ENCODE peak calls at places on chromosomes 11 and 22, in six cellular contexts. W is osteoblast, Q is HCT116, H is ovary, M is substantia nigra, V is adrenal gland. E is an unnamed sample.

GRCh38 chr22:17829691-17830040 is 55.4 kb upstream of the BID start:
- DNase-seq in W (no peak), Q (no peak), H (no peak), M (no peak), V (no peak), E (no peak)

GRCh38 chr11:7512525-7513209 is 1.1 kb upstream of the PPFIBP2 start:
- DNase-seq in W (peak; percentile 91), Q (no peak), H (peak; percentile 73), M (peak; percentile 63), V (peak; percentile 49), E (peak; percentile 80)

GRCh38 chr11:79049627-79050238 is 391.1 kb downstream of the TENM4 start:
- DNase-seq in W (no peak), Q (no peak), H (no peak), M (no peak), V (no peak), E (no peak)

GRCh38 chr11:13970986-13971385 is 8.5 kb downstream of the SPON1 start:
- DNase-seq in W (no peak), Q (peak; percentile 24), H (no peak), M (no peak), V (no peak), E (peak; percentile 69)

GRCh38 chr11:74877132-74877531 is 71.8 kb downstream of the XRRA1 start:
- DNase-seq in W (no peak), Q (peak; percentile 15), H (no peak), M (no peak), V (no peak), E (no peak)

GRCh38 chr11:3823303-3823702 is 14.9 kb downstream of the PGAP2 start:
- DNase-seq in W (peak; percentile 94), Q (no peak), H (no peak), M (no peak), V (peak; percentile 56), E (no peak)

GRCh38 chr22:21972293-21972779 is 10.3 kb downstream of the TOP3B start:
- DNase-seq in W (peak; percentile 98), Q (no peak), H (no peak), M (no peak), V (no peak), E (peak; percentile 32)

GRCh38 chr11:125084057-125084416 is 20.9 kb downstream of the SLC37A2 start:
- DNase-seq in W (no peak), Q (no peak), H (no peak), M (no peak), V (peak; percentile 10), E (no peak)

GRCh38 chr22:17742528-17742902 is 31.8 kb downstream of the BID start:
- DNase-seq in W (peak; percentile 95), Q (peak; percentile 59), H (peak; percentile 65), M (peak; percentile 17), V (peak; percentile 63), E (peak; percentile 73)

GRCh38 chr22:31474743-31475142 is 14.9 kb downstream of the EIF4ENIF1 start:
- DNase-seq in W (peak; percentile 93), Q (no peak), H (no peak), M (no peak), V (no peak), E (no peak)

GRCh38 chr11:12835286-12835685 is 161.1 kb downstream of the TEAD1 start:
- DNase-seq in W (no peak), Q (no peak), H (no peak), M (no peak), V (no peak), E (no peak)

GRCh38 chr22:46997311-46997970 is 235.0 kb downstream of the TBC1D22A start:
- DNase-seq in W (peak; percentile 9), Q (no peak), H (no peak), M (no peak), V (no peak), E (no peak)

GRCh38 chr11:87397250-87397649 is 359.5 kb downstream of the TMEM135 start:
- DNase-seq in W (no peak), Q (no peak), H (no peak), M (no peak), V (no peak), E (no peak)

GRCh38 chr11:110455718-110456117 is 26.0 kb downstream of the FDX1 start:
- DNase-seq in W (no peak), Q (no peak), H (no peak), M (no peak), V (no peak), E (no peak)

GRCh38 chr11:2534131-2534956 is 89.5 kb downstream of the KCNQ1 start:
- DNase-seq in W (peak; percentile 82), Q (peak; percentile 53), H (no peak), M (no peak), V (peak; percentile 80), E (peak; percentile 7)

GRCh38 chr11:75288846-75289760 is 48.5 kb downstream of the TPBGL start:
- DNase-seq in W (peak; percentile 84), Q (no peak), H (no peak), M (no peak), V (no peak), E (no peak)

GRCh38 chr22:22357024-22357868 is 112.7 kb downstream of the VPREB1 start:
- DNase-seq in W (peak; percentile 84), Q (peak; percentile 77), H (peak; percentile 58), M (peak; percentile 64), V (peak; percentile 89), E (peak; percentile 89)

GRCh38 chr11:128903248-128904041 is 12.3 kb downstream of the KCNJ5 start:
- DNase-seq in W (no peak), Q (no peak), H (no peak), M (no peak), V (peak; percentile 46), E (peak; percentile 30)

GRCh38 chr11:112103446-112103845 is 16.8 kb downstream of the SDHD start:
- DNase-seq in W (peak; percentile 26), Q (no peak), H (no peak), M (no peak), V (no peak), E (no peak)

GRCh38 chr11:74677131-74677530 is 54.1 kb downstream of the CHRDL2 start:
- DNase-seq in W (no peak), Q (no peak), H (peak; percentile 9), M (no peak), V (no peak), E (no peak)

GRCh38 chr22:48740086-48740730 is 1087.5 kb downstream of the BRD1 start:
- DNase-seq in W (peak; percentile 78), Q (no peak), H (peak; percentile 4), M (no peak), V (peak; percentile 5), E (no peak)

GRCh38 chr11:23236846-23237550 is 376.7 kb upstream of the CCDC179 start:
- DNase-seq in W (no peak), Q (no peak), H (no peak), M (no peak), V (no peak), E (no peak)

GRCh38 chr11:68313574-68314202 is 1.3 kb downstream of the LRP5 start:
- DNase-seq in W (peak; percentile 76), Q (no peak), H (no peak), M (no peak), V (no peak), E (no peak)

DNA sequence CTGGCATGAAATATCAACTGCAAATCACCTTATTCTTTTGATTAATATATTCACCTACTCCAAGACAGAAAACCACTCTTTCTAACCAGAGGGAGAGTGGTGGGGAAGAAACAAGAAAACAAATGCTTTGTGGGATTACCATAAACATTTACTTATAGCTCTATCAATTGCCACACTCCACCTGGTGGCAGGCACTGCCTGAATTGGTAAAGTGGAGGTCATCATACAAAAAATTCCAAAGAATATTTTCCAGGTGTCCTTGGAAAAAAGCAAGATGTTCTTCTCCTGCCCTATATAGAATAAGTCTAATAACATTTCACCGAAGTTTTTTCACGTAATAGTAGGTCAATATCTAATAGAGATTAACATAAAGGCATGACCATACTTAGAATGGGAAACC is 45.3 kb downstream of the PHF21A start:
- DNase-seq in W (no peak), Q (no peak), H (no peak), M (no peak), V (no peak), E (no peak)
- H3K27ac ChIP-seq in W (no peak overlapping the region), Q (no peak overlapping the region), H (no peak overlapping the region), M (no peak overlapping the region), V (no peak overlapping the region), E (no peak overlapping the region)

DNA sequence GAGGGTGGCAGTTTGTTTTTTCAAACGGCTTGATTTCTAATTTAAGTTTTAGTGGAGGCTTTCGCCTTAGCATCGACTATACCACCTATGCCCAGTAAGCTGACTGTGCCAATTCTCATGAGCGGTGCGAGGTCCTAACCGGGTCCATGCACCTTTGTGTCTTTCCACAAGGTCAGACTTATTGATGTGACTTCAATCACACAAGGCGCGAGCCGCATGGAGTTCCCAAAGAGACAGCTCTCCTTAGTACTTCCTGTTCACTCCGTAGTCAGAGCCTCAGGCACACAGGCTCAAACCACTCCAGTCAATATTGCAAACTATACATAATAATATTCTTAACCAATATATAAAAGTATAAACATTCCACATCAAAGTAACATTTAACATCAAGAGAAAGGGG is 18.2 kb downstream of the ST14 start:
- DNase-seq in W (no peak), Q (no peak), H (no peak), M (no peak), V (no peak), E (no peak)
- H3K27ac ChIP-seq in W (no peak overlapping the region), Q (no peak overlapping the region), H (no peak overlapping the region), M (no peak overlapping the region), V (no peak overlapping the region), E (peak overlapping the region; percentile 91)

DNA sequence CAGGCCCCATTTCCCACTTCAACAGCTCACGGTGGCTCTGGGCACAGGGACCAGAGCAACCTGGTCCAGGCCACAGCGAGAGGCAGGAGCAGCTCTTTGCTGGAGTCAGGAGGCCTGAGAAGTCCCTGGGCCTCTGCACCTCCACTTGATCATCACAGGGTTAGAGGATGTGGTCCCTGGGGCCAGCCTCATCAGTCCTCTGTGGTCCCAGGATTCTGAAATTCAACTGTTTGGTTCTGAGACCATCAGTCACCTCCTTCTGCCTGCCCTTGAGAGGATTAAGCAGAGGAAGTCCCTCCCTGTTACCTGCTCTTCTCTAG is 24.9 kb upstream of the CBX7 start:
- DNase-seq in W (no peak), Q (no peak), H (no peak), M (no peak), V (no peak), E (no peak)
- H3K27ac ChIP-seq in W (no peak overlapping the region), Q (no peak overlapping the region), H (no peak overlapping the region), M (no peak overlapping the region), V (no peak overlapping the region), E (peak overlapping the region; percentile 79)

GRCh38 chr11:65292866-65293265 is 21.8 kb upstream of the CDC42EP2 start:
- DNase-seq in W (no peak), Q (no peak), H (no peak), M (no peak), V (no peak), E (no peak)

GRCh38 chr11:65290448-65291165 is 24.1 kb upstream of the CDC42EP2 start:
- DNase-seq in W (peak; percentile 93), Q (no peak), H (peak; percentile 92), M (peak; percentile 66), V (peak; percentile 79), E (peak; percentile 84)

GRCh38 chr11:65288706-65289536 is 25.7 kb upstream of the CDC42EP2 start:
- DNase-seq in W (no peak), Q (no peak), H (peak; percentile 47), M (no peak), V (no peak), E (no peak)

GRCh38 chr11:65293909-65294381 is 20.7 kb upstream of the CDC42EP2 start:
- DNase-seq in W (peak; percentile 62), Q (no peak), H (peak; percentile 75), M (no peak), V (no peak), E (peak; percentile 45)

DNA sequence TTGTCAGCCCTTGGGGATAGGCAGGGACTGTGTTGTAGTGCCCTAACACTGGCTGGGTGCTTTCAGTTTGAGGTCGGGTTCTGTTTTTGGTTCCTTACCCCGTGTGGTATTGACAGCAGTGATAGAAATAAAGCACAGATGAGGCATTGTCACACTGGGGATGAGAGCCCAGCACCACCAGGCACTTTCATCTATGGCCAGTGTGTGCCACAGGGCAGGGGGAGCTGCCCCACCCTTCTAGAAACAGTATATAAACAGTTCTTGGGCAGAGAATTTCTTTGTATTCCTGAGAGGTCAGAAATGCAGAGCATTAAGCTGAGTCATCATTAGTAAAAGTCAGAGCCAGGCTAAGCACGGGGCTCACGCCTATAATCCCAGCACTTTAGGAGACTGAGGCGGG is 23.1 kb upstream of the CDC42EP2 start:
- DNase-seq in W (peak; percentile 74), Q (no peak), H (peak; percentile 40), M (peak; percentile 57), V (no peak), E (no peak)
- H3K27ac ChIP-seq in W (peak overlapping the region; percentile 89), Q (no peak overlapping the region), H (peak overlapping the region; percentile 76), M (peak overlapping the region; percentile 100), V (peak overlapping the region; percentile 14), E (peak overlapping the region; percentile 90)

E was measured in transverse colon.